ENCODE peak calls at places on chromosome 21, in eight cellular contexts. One of them, this sample, is unnamed.

GRCh38 chr21:24445517-24445916 is 1161.8 kb downstream of the MRPL39 start:
- DNase-seq in sigmoid colon: no peak
- DNase-seq in heart right ventricle: no peak
- DNase-seq in IMR-90: no peak
- DNase-seq in fibroblast of lung: no peak
- DNase-seq in bronchial epithelial cell: no peak
- DNase-seq in cardiac muscle cell: no peak
- DNase-seq in cardiac fibroblast: no peak
- DNase-seq in this sample: no peak

GRCh38 chr21:31347435-31348032 is 3.5 kb upstream of the TIAM1 start:
- DNase-seq in IMR-90: peak; percentile 50
- DNase-seq in cardiac fibroblast: peak; percentile 61
- DNase-seq in bronchial epithelial cell: peak; percentile 62
- DNase-seq in cardiac muscle cell: peak; percentile 23
- DNase-seq in heart right ventricle: no peak
- DNase-seq in fibroblast of lung: no peak
- DNase-seq in sigmoid colon: no peak
- DNase-seq in this sample: no peak

GRCh38 chr21:37006521-37007291 is at the start of gene RIPPLY3:
- DNase-seq in IMR-90: no peak
- DNase-seq in cardiac muscle cell: peak; percentile 37
- DNase-seq in sigmoid colon: no peak
- DNase-seq in heart right ventricle: no peak
- DNase-seq in cardiac fibroblast: peak; percentile 22
- DNase-seq in fibroblast of lung: peak; percentile 28
- DNase-seq in bronchial epithelial cell: no peak
- DNase-seq in this sample: no peak

GRCh38 chr21:45618287-45618686 is 25.2 kb upstream of the PCBP3 start:
- DNase-seq in heart right ventricle: no peak
- DNase-seq in cardiac muscle cell: no peak
- DNase-seq in IMR-90: peak; percentile 47
- DNase-seq in bronchial epithelial cell: no peak
- DNase-seq in sigmoid colon: peak; percentile 54
- DNase-seq in fibroblast of lung: peak; percentile 18
- DNase-seq in cardiac fibroblast: peak; percentile 69
- DNase-seq in this sample: no peak

GRCh38 chr21:40276001-40276400 is 408.8 kb downstream of the PCP4 start:
- DNase-seq in cardiac muscle cell: no peak
- DNase-seq in sigmoid colon: no peak
- DNase-seq in IMR-90: no peak
- DNase-seq in fibroblast of lung: no peak
- DNase-seq in bronchial epithelial cell: no peak
- DNase-seq in cardiac fibroblast: no peak
- DNase-seq in heart right ventricle: no peak
- DNase-seq in this sample: no peak

GRCh38 chr21:39224930-39225329 is 41.7 kb upstream of the PSMG1 start:
- DNase-seq in cardiac muscle cell: no peak
- DNase-seq in bronchial epithelial cell: no peak
- DNase-seq in heart right ventricle: no peak
- DNase-seq in sigmoid colon: no peak
- DNase-seq in cardiac fibroblast: no peak
- DNase-seq in fibroblast of lung: peak; percentile 48
- DNase-seq in IMR-90: no peak
- DNase-seq in this sample: no peak

GRCh38 chr21:45638707-45639106 is 4.8 kb upstream of the PCBP3 start:
- DNase-seq in heart right ventricle: no peak
- DNase-seq in bronchial epithelial cell: no peak
- DNase-seq in cardiac fibroblast: no peak
- DNase-seq in cardiac muscle cell: no peak
- DNase-seq in sigmoid colon: no peak
- DNase-seq in IMR-90: no peak
- DNase-seq in fibroblast of lung: no peak
- DNase-seq in this sample: no peak

GRCh38 chr21:16195476-16195875 is 465.7 kb downstream of the USP25 start:
- DNase-seq in cardiac fibroblast: peak; percentile 83
- DNase-seq in heart right ventricle: no peak
- DNase-seq in cardiac muscle cell: no peak
- DNase-seq in bronchial epithelial cell: peak; percentile 58
- DNase-seq in IMR-90: peak; percentile 70
- DNase-seq in sigmoid colon: no peak
- DNase-seq in fibroblast of lung: peak; percentile 74
- DNase-seq in this sample: no peak

GRCh38 chr21:39050839-39051560 is 132.3 kb downstream of the PSMG1 start:
- DNase-seq in sigmoid colon: no peak
- DNase-seq in cardiac muscle cell: no peak
- DNase-seq in IMR-90: no peak
- DNase-seq in bronchial epithelial cell: no peak
- DNase-seq in cardiac fibroblast: no peak
- DNase-seq in heart right ventricle: no peak
- DNase-seq in fibroblast of lung: no peak
- DNase-seq in this sample: no peak

GRCh38 chr21:45988366-45989347 is 7.1 kb downstream of the COL6A1 start:
- DNase-seq in cardiac fibroblast: no peak
- DNase-seq in IMR-90: no peak
- DNase-seq in fibroblast of lung: no peak
- DNase-seq in sigmoid colon: peak; percentile 63
- DNase-seq in cardiac muscle cell: no peak
- DNase-seq in bronchial epithelial cell: no peak
- DNase-seq in heart right ventricle: no peak
- DNase-seq in this sample: no peak

GRCh38 chr21:27590271-27590670 is 623.4 kb upstream of the ADAMTS5 start:
- DNase-seq in bronchial epithelial cell: no peak
- DNase-seq in cardiac muscle cell: no peak
- DNase-seq in fibroblast of lung: peak; percentile 20
- DNase-seq in IMR-90: no peak
- DNase-seq in sigmoid colon: no peak
- DNase-seq in cardiac fibroblast: peak; percentile 95
- DNase-seq in heart right ventricle: peak; percentile 14
- DNase-seq in this sample: no peak

GRCh38 chr21:37453350-37453749 is 86.8 kb downstream of the DYRK1A start:
- DNase-seq in cardiac fibroblast: no peak
- DNase-seq in IMR-90: no peak
- DNase-seq in sigmoid colon: no peak
- DNase-seq in heart right ventricle: no peak
- DNase-seq in fibroblast of lung: no peak
- DNase-seq in cardiac muscle cell: no peak
- DNase-seq in bronchial epithelial cell: no peak
- DNase-seq in this sample: no peak

GRCh38 chr21:45974073-45975016 is 7.2 kb upstream of the COL6A1 start:
- DNase-seq in cardiac fibroblast: peak; percentile 75
- DNase-seq in bronchial epithelial cell: no peak
- DNase-seq in heart right ventricle: peak; percentile 67
- DNase-seq in fibroblast of lung: peak; percentile 84
- DNase-seq in sigmoid colon: peak; percentile 89
- DNase-seq in cardiac muscle cell: no peak
- DNase-seq in IMR-90: peak; percentile 82
- DNase-seq in this sample: peak; percentile 75

GRCh38 chr21:45499201-45499750 is 43.0 kb downstream of the SLC19A1 start:
- DNase-seq in fibroblast of lung: no peak
- DNase-seq in cardiac fibroblast: no peak
- DNase-seq in bronchial epithelial cell: no peak
- DNase-seq in cardiac muscle cell: no peak
- DNase-seq in heart right ventricle: peak; percentile 10
- DNase-seq in IMR-90: no peak
- DNase-seq in sigmoid colon: peak; percentile 51
- DNase-seq in this sample: no peak

GRCh38 chr21:37061926-37062591 is 10.8 kb downstream of the PIGP start:
- DNase-seq in IMR-90: no peak
- DNase-seq in heart right ventricle: no peak
- DNase-seq in fibroblast of lung: peak; percentile 14
- DNase-seq in sigmoid colon: no peak
- DNase-seq in cardiac fibroblast: peak; percentile 74
- DNase-seq in cardiac muscle cell: no peak
- DNase-seq in bronchial epithelial cell: no peak
- DNase-seq in this sample: no peak

DNA sequence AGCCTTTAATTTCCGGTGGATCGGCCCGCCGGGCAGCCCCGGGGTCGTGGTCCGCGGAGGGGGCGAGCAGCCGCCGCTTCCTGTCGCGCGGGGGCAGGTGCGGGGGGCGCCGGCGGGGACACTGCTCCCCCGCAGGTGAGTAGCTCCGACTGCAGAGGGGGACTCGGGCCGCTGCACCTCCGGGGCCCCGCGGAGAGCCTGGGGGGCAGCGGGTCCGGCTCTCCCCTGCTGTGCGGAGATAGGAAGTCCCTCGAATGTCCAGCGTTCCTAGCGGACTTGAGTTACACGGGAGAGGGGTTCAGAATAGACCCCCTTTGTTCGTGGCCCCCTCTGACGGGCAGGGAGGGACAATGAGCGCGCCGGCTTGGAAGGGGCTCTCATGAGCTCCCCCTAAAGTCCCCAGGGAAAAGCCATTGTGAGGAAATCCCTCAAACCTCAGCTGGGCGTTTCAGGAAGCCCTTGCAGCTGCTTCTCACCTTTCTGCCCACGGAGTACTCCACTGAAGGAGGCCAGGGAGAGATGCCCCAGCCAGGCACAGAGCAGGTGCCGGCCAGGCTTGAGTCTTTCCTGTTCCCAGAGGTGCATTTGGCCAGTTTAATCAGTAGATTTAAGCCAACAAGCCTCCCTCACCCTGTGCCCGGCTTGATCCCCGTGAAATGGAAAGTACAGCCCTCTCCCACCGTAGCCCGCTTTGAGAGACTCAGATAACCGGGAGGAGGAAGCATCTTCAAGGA is 925 bp downstream of the PDE9A start:
- DNase-seq in heart right ventricle: no peak
- DNase-seq in bronchial epithelial cell: no peak
- DNase-seq in IMR-90: no peak
- DNase-seq in fibroblast of lung: no peak
- DNase-seq in cardiac fibroblast: no peak
- DNase-seq in cardiac muscle cell: peak; percentile 49
- DNase-seq in sigmoid colon: no peak
- DNase-seq in this sample: no peak
- TF ChIP-seq CTCF in heart right ventricle: no peak
- TF ChIP-seq CTCF in bronchial epithelial cell: no peak
- TF ChIP-seq CTCF in IMR-90: no peak
- TF ChIP-seq CTCF in fibroblast of lung: no peak
- TF ChIP-seq CTCF in cardiac fibroblast: no peak
- TF ChIP-seq CTCF in cardiac muscle cell: no peak
- TF ChIP-seq CTCF in sigmoid colon: no peak
- TF ChIP-seq CTCF in this sample: no peak

DNA sequence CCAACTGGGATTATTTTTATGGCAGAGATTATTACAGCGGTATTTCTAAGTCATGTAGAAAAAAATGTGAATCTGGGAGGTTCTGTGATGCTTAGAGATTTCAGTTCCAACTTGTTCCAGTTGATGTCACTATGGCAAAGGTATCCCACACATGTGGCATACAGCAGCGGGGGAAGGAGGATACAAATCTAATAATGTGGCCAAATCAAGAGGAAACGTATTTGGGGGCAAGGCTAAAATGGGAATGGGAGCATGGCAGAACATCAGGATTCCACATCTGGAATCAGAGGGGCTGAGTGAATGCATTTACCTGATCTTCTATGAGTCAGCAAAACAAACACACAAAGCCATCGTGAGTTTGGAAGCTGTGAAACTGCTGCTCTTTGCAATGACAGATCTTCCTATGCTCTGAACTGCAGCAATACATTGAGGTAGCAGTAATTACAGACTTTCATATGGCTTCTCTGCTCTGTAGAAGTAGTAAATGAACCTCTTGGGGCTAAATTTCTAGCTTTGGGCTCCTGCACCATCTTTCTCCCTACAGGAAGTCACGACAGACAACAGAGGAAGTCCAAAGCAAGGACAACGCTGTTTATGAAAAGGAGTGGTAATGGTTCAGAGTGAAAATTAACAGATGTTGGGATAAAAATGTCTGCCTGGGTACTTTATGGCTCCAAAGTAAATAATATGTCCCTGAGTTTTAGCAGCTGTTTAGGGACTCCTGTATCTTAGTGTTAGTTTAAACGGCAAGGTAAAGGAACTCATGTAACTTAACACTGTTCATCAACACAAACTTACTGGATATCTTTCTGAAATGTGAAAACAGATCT is 55.6 kb downstream of the GABPA start:
- DNase-seq in sigmoid colon: no peak
- DNase-seq in cardiac muscle cell: peak; percentile 17
- DNase-seq in heart right ventricle: no peak
- DNase-seq in IMR-90: peak; percentile 41
- DNase-seq in fibroblast of lung: peak; percentile 28
- DNase-seq in bronchial epithelial cell: peak; percentile 42
- DNase-seq in cardiac fibroblast: peak; percentile 52
- DNase-seq in this sample: peak; percentile 47
- TF ChIP-seq CTCF in sigmoid colon: peak; percentile 27
- TF ChIP-seq CTCF in cardiac muscle cell: peak; percentile 44
- TF ChIP-seq CTCF in heart right ventricle: peak; percentile 51
- TF ChIP-seq CTCF in IMR-90: peak; percentile 40
- TF ChIP-seq CTCF in fibroblast of lung: peak; percentile 37
- TF ChIP-seq CTCF in bronchial epithelial cell: peak; percentile 18
- TF ChIP-seq CTCF in cardiac fibroblast: peak; percentile 36
- TF ChIP-seq CTCF in this sample: peak; percentile 33

DNA sequence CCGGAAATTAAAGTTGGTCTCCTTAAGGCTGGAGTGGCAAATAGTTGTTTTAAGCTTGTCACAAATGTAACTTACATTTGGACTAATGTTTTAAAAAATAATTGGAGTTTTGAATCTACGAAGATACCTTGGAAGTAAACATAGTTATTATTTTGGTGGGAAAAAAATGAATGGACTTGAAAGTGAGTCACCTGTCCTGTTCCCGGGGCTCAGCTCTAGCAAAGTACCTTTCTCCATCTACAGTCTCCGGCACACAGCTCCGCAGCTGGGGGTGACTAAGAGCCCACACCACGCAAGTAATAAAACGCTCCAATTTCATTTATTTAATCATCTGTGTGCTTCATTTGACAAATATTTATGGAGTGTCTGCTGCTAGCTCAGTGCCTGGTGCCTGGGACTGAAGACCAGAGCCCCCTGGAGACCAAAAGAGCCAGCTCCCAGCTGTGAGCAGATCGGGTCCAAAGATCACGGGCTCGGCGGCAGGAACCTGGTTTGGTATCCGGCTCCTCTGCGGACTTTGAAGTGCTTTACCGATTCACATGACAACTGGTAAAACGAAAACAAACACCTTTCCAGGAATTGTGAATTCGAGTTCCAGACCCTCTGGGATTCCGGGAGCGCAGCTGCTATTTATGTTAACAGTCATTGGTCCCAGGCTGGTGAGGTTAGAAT is 1.7 kb upstream of the RIPK4 start:
- DNase-seq in cardiac muscle cell: peak; percentile 66
- DNase-seq in IMR-90: peak; percentile 85
- DNase-seq in cardiac fibroblast: peak; percentile 70
- DNase-seq in bronchial epithelial cell: peak; percentile 92
- DNase-seq in fibroblast of lung: peak; percentile 85
- DNase-seq in sigmoid colon: peak; percentile 63
- DNase-seq in heart right ventricle: no peak
- DNase-seq in this sample: no peak
- TF ChIP-seq CTCF in cardiac muscle cell: peak; percentile 50
- TF ChIP-seq CTCF in IMR-90: peak; percentile 51
- TF ChIP-seq CTCF in cardiac fibroblast: peak; percentile 39
- TF ChIP-seq CTCF in bronchial epithelial cell: peak; percentile 40
- TF ChIP-seq CTCF in fibroblast of lung: peak; percentile 39
- TF ChIP-seq CTCF in sigmoid colon: no peak
- TF ChIP-seq CTCF in heart right ventricle: peak; percentile 16
- TF ChIP-seq CTCF in this sample: peak; percentile 52

DNA sequence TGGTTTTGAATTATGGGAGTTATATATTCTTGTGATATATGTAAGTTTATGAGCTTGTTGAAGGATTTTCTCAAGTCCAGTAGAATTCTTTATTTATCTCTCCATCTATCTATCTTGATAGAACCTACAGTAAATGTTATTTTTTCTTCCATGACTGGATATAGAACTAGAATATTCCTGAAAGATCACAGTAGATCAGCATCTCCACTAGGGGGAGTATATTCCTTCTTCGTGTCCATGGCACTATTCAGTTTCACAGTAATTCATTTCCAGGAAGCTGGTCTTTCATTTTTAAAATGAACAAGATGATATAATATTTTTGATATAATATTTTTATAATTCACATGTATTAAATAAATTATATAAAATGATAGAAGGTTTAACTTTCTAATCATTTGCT is 18.8 kb downstream of the TMPRSS15 start:
- DNase-seq in sigmoid colon: no peak
- DNase-seq in cardiac fibroblast: peak; percentile 6
- DNase-seq in fibroblast of lung: no peak
- DNase-seq in IMR-90: no peak
- DNase-seq in heart right ventricle: no peak
- DNase-seq in cardiac muscle cell: peak; percentile 64
- DNase-seq in bronchial epithelial cell: peak; percentile 3
- DNase-seq in this sample: no peak
- TF ChIP-seq CTCF in sigmoid colon: no peak
- TF ChIP-seq CTCF in cardiac fibroblast: peak; percentile 21
- TF ChIP-seq CTCF in fibroblast of lung: peak; percentile 27
- TF ChIP-seq CTCF in IMR-90: no peak
- TF ChIP-seq CTCF in heart right ventricle: peak; percentile 53
- TF ChIP-seq CTCF in cardiac muscle cell: peak; percentile 9
- TF ChIP-seq CTCF in bronchial epithelial cell: no peak
- TF ChIP-seq CTCF in this sample: peak; percentile 8